ENCODE peak calls at places on chromosomes 11 and 22, in nine cellular contexts. T, Q, P, G, W, E, I, C and D are unnamed samples.

GRCh38 chr11:92324890-92325289 is 100.3 kb downstream of the FAT3 start:
- DNase-seq in W (no peak), T (no peak), C (no peak), E (no peak), P (no peak), Q (no peak), I (no peak), G (no peak), D (no peak)

GRCh38 chr11:73287400-73288101 is 15.4 kb downstream of the P2RY6 start:
- DNase-seq in E (no peak), G (no peak), I (no peak), P (no peak), W (no peak), Q (no peak), C (no peak), T (no peak), D (peak; percentile 74)

GRCh38 chr22:22983816-22984215 is 86.5 kb upstream of the GNAZ start:
- DNase-seq in E (no peak), C (no peak), W (no peak), I (no peak), T (no peak), P (no peak), Q (no peak), G (no peak), D (no peak)

GRCh38 chr11:204587-205109 is 2.6 kb downstream of the BET1L start:
- DNase-seq in Q (peak; percentile 48), C (peak; percentile 27), I (no peak), E (no peak), P (no peak), G (no peak), W (no peak), T (peak; percentile 14), D (peak; percentile 69)

GRCh38 chr11:8229299-8230177 is 34.1 kb downstream of the LMO1 start:
- DNase-seq in P (no peak), G (no peak), Q (no peak), E (no peak), C (peak; percentile 86), I (no peak), T (peak; percentile 73), W (no peak), D (no peak)

GRCh38 chr11:57085604-57086003 is 96.1 kb upstream of the LRRC55 start:
- DNase-seq in W (no peak), G (no peak), I (no peak), T (no peak), C (no peak), P (no peak), E (no peak), Q (no peak), D (no peak)

GRCh38 chr11:24965780-24966179 is 468.9 kb downstream of the LUZP2 start:
- DNase-seq in G (no peak), C (no peak), T (no peak), E (no peak), W (no peak), I (no peak), Q (no peak), P (no peak), D (no peak)

GRCh38 chr22:45903355-45904149 is 73.4 kb downstream of the WNT7B start:
- DNase-seq in E (no peak), C (peak; percentile 64), Q (no peak), T (no peak), W (no peak), I (no peak), G (no peak), P (no peak), D (no peak)

GRCh38 chr22:19358195-19358594 is 66.7 kb upstream of the CLTCL1 start:
- DNase-seq in C (no peak), I (no peak), T (no peak), W (no peak), P (no peak), E (no peak), G (no peak), Q (no peak), D (no peak)

GRCh38 chr11:94737171-94737611 is 31.0 kb upstream of the AMOTL1 start:
- DNase-seq in C (no peak), E (no peak), P (no peak), Q (no peak), T (no peak), I (no peak), W (no peak), G (no peak), D (no peak)

GRCh38 chr11:60725592-60725991 is 1.1 kb downstream of the MS4A18 start:
- DNase-seq in I (no peak), T (no peak), C (no peak), W (no peak), E (no peak), P (no peak), Q (no peak), G (no peak), D (no peak)

GRCh38 chr11:68543594-68543993 is 83.0 kb downstream of the PPP6R3 start:
- DNase-seq in C (no peak), G (no peak), E (no peak), W (no peak), I (no peak), Q (no peak), T (no peak), P (no peak), D (no peak)

GRCh38 chr11:81644239-81644840 is 1089.3 kb downstream of the FAM181B start:
- DNase-seq in C (no peak), E (no peak), T (no peak), P (peak; percentile 4), Q (no peak), I (no peak), W (peak; percentile 53), G (no peak), D (no peak)

GRCh38 chr11:93196816-93197382 is 892 bp downstream of the SLC36A4 start:
- DNase-seq in C (no peak), Q (no peak), W (no peak), I (no peak), P (peak; percentile 8), E (no peak), G (no peak), T (no peak), D (no peak)

GRCh38 chr11:28673687-28674431 is 565.7 kb downstream of the METTL15 start:
- DNase-seq in G (no peak), E (no peak), Q (no peak), I (no peak), W (no peak), T (no peak), P (peak; percentile 54), C (no peak), D (no peak)

GRCh38 chr11:128318856-128319474 is 268.4 kb downstream of the ETS1 start:
- DNase-seq in P (no peak), E (no peak), G (no peak), I (no peak), T (no peak), W (no peak), Q (no peak), C (no peak), D (no peak)

GRCh38 chr22:28299329-28299728 is 380.3 kb upstream of the PITPNB start:
- DNase-seq in C (no peak), T (no peak), Q (no peak), W (no peak), G (no peak), P (no peak), I (no peak), E (no peak), D (no peak)

DNA sequence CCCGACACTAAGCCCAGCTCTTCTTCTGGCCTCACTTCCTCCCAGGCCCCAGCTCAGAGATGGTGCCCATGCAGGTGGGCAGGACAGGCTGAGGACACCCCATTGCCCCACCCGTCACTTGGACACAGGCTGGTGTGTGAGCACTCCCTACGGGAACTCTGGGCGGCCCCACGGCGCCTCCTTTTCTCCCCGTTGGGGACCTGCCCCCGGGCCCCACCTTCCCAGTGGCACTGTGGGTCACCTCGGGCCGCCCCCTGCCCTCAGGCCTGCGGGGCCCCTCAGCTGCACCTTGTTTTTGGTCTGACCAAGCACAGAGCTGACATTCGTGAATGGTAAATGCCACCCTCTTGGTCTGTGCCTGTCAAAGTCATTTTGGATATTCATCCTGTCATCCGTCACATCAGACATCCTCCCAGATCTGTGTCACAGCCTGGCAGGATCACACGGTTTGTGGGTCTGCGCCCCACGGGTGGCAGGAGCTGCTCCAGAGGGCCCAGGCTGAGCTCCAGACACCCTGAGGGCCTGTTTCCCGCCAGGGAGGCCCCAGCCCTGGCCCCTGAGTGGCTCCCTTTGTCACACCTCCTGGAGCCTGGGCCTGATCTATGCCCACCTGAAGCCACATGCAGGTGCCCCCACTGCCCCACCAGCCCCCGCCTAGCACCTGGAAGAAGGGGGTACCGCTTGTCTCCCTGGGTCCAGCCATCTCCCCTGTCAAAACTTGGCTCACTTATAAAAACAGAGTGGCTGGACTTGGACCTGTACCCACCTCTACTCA is 1188.5 kb downstream of the BRD1 start:
- DNase-seq in I (no peak), C (no peak), W (no peak), P (no peak), G (no peak), E (no peak), Q (no peak), T (no peak), D (no peak)
- H3K9me3 ChIP-seq in I (no peaks in the 10 kb centered on the region), C (no peaks in the 10 kb centered on the region), W (no peaks in the 10 kb centered on the region), P (no peaks in the 10 kb centered on the region), G (no peaks in the 10 kb centered on the region), E (no peaks in the 10 kb centered on the region), Q (no peaks in the 10 kb centered on the region), T (no peaks in the 10 kb centered on the region), D (no peaks in the 10 kb centered on the region)

GRCh38 chr11:13315517-13316432 is 38.2 kb downstream of the BMAL1 start:
- DNase-seq in G (no peak), C (no peak), W (no peak), Q (no peak), T (no peak), P (no peak), I (no peak), E (no peak), D (no peak)
- H3K4me1 ChIP-seq in G (peaks cover 55% of the 10 kb centered on the region), C (no peaks in the 10 kb centered on the region), W (peaks cover 6% of the 10 kb centered on the region), Q (peaks cover 14% of the 10 kb centered on the region), T (peaks cover 33% of the 10 kb centered on the region), P (no peaks in the 10 kb centered on the region), I (peaks cover 83% of the 10 kb centered on the region), E (no peaks in the 10 kb centered on the region), D (no peaks in the 10 kb centered on the region)

DNA sequence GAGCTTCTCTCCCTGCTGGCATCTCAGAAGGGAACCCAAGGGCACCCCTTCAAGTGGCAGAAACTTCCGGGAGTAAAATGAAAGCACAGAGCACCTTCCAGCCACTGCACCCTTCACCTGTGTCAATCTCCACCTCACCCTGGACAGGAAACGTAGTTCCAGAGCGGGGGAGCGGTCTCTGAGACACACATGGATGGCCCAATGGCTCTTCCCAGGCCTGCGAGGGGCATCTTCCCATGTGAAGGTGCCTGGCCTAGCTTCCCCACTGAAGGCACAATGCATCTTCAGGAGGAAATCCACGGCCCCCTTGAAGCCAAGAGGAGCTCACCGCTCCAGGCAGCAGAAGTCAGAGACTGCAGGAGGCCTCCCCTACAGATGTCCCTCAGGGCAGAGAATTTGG is 234.2 kb downstream of the BRD1 start:
- DNase-seq in W (no peak), G (no peak), E (no peak), T (no peak), Q (no peak), I (no peak), P (no peak), C (no peak), D (peak; percentile 33)
- H3K9me3 ChIP-seq in W (no peaks in the 10 kb centered on the region), G (peaks cover 7% of the 10 kb centered on the region), E (no peaks in the 10 kb centered on the region), T (no peaks in the 10 kb centered on the region), Q (no peaks in the 10 kb centered on the region), I (no peaks in the 10 kb centered on the region), P (no peaks in the 10 kb centered on the region), C (no peaks in the 10 kb centered on the region), D (peaks cover 3% of the 10 kb centered on the region)

DNA sequence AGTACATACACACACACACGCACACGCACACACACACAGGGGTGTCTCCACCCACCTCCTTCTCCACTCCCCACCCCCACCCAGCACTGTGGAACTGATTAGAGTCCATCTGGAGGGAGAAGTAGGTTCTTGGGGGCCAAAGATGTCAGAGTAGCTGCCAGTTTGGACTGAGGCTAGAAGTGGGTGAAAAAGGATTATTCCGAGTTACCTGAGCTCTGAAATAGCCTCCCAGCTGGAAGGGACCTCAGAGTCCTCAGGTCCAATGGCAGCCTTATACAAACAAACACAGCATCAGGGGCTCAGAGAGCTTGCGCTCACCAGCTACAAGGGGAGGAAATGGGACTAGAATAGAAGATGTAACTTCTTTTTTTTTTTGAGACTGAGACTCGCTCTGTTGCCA is 20.8 kb downstream of the IL10RA start:
- DNase-seq in C (no peak), P (no peak), G (no peak), Q (no peak), T (no peak), E (no peak), I (no peak), W (no peak), D (no peak)
- H3K4me1 ChIP-seq in C (no peaks in the 10 kb centered on the region), P (peaks cover 4% of the 10 kb centered on the region), G (no peaks in the 10 kb centered on the region), Q (peaks cover 12% of the 10 kb centered on the region), T (peaks cover 5% of the 10 kb centered on the region), E (no peaks in the 10 kb centered on the region), I (no peaks in the 10 kb centered on the region), W (peaks cover 6% of the 10 kb centered on the region), D (no peaks in the 10 kb centered on the region)